ENCODE peak calls at places on chromosomes 6 and 20, in five cellular contexts. G is Calu3, Y is endothelial cell, P is GM20000, D is transverse colon. M is an unnamed sample.

GRCh38 chr20:33262658-33263065 is 20.4 kb upstream of the BPIFB1 start:
- DNase-seq in G (peak; percentile 81), Y (peak; percentile 55), D (no peak), P (no peak), M (no peak)

GRCh38 chr6:106360410-106360988 is at the start of gene CRYBG1:
- DNase-seq in D (peak; percentile 86), G (peak; percentile 96), Y (peak; percentile 68), P (peak; percentile 87), M (peak; percentile 87)

GRCh38 chr6:30964075-30964474 is 19.4 kb upstream of the MUC21 start:
- DNase-seq in P (no peak), G (no peak), D (no peak), Y (no peak), M (no peak)

GRCh38 chr20:54062812-54063280 is 7.5 kb downstream of the BCAS1 start:
- DNase-seq in Y (no peak), D (no peak), P (peak; percentile 64), G (peak; percentile 33), M (no peak)

GRCh38 chr20:62704341-62704948 is 4.2 kb upstream of the NTSR1 start:
- DNase-seq in G (peak; percentile 94), Y (no peak), P (no peak), D (peak; percentile 75), M (peak; percentile 95)

GRCh38 chr20:1330075-1330830 is 1.3 kb upstream of the SDCBP2 start:
- DNase-seq in P (no peak), D (peak; percentile 87), Y (no peak), G (peak; percentile 63), M (peak; percentile 64)

GRCh38 chr6:141347075-141347474 is 785.6 kb upstream of the GJE1 start:
- DNase-seq in D (no peak), P (no peak), Y (no peak), G (no peak), M (no peak)

GRCh38 chr6:129709451-129709908 is 497 bp downstream of the ARHGAP18 start:
- DNase-seq in Y (no peak), G (no peak), D (no peak), P (no peak), M (no peak)

GRCh38 chr20:23101696-23102095 is 15.6 kb upstream of the CD93 start:
- DNase-seq in D (no peak), P (no peak), G (no peak), Y (no peak), M (no peak)

GRCh38 chr20:33789109-33789857 is 21.9 kb upstream of the CHMP4B start:
- DNase-seq in D (peak; percentile 93), P (no peak), G (peak; percentile 99), Y (peak; percentile 45), M (no peak)

GRCh38 chr6:136795996-136796395 is 3.7 kb upstream of the MAP3K5 start:
- DNase-seq in G (no peak), P (no peak), D (no peak), Y (no peak), M (no peak)

GRCh38 chr6:47016236-47016635 is 25.9 kb downstream of the ADGRF1 start:
- DNase-seq in P (no peak), D (no peak), G (no peak), Y (no peak), M (no peak)

GRCh38 chr6:132648356-132648755 is 10.6 kb downstream of the TAAR1 start:
- DNase-seq in Y (no peak), G (peak; percentile 22), P (peak; percentile 15), D (no peak), M (no peak)

GRCh38 chr6:83055366-83055964 is 10.2 kb downstream of the UBE3D start:
- DNase-seq in Y (peak; percentile 65), D (peak; percentile 27), P (peak; percentile 51), G (peak; percentile 65), M (no peak)

GRCh38 chr6:134379086-134379485 is 61.2 kb upstream of the SGK1 start:
- DNase-seq in D (peak; percentile 84), P (peak; percentile 46), Y (no peak), G (peak; percentile 89), M (no peak)

GRCh38 chr20:62368629-62369507 is 1.8 kb upstream of the LAMA5 start:
- DNase-seq in P (no peak), D (peak; percentile 59), Y (peak; percentile 52), G (peak; percentile 62), M (no peak)

GRCh38 chr20:46040902-46041535 is 12.0 kb downstream of the SLC12A5 start:
- DNase-seq in P (peak; percentile 67), Y (peak; percentile 82), D (no peak), G (peak; percentile 77), M (no peak)

GRCh38 chr20:44092551-44093248 is 94.3 kb downstream of the JPH2 start:
- DNase-seq in D (no peak), Y (peak; percentile 46), G (peak; percentile 54), P (no peak), M (no peak)

GRCh38 chr6:104064876-104065275 is 794.8 kb downstream of the HACE1 start:
- DNase-seq in D (no peak), G (no peak), Y (no peak), P (no peak), M (no peak)

GRCh38 chr6:157221049-157221816 is 102.1 kb downstream of the TMEM242 start:
- DNase-seq in P (peak; percentile 88), G (peak; percentile 93), Y (peak; percentile 75), D (peak; percentile 92), M (no peak)

GRCh38 chr6:121806116-121806515 is 370.7 kb downstream of the GJA1 start:
- DNase-seq in Y (no peak), P (no peak), G (no peak), D (no peak), M (no peak)

GRCh38 chr6:11537229-11538048 is at the start of gene TMEM170B:
- DNase-seq in Y (peak; percentile 91), G (peak; percentile 84), D (peak; percentile 94), P (peak; percentile 99), M (peak; percentile 97)

GRCh38 chr6:45423111-45423900 is 45.6 kb upstream of the SUPT3H start:
- DNase-seq in P (peak; percentile 33), G (no peak), D (peak; percentile 33), Y (peak; percentile 50), M (peak; percentile 85)

GRCh38 chr20:54267510-54268003 is 59.7 kb downstream of the PFDN4 start:
- DNase-seq in Y (no peak), P (no peak), G (peak; percentile 88), D (no peak), M (no peak)

GRCh38 chr6:2693191-2693590 is 57.5 kb downstream of the MYLK4 start:
- DNase-seq in Y (no peak), G (no peak), P (no peak), D (no peak), M (no peak)

GRCh38 chr6:2695464-2696095 is 55.1 kb downstream of the MYLK4 start:
- DNase-seq in Y (no peak), P (peak; percentile 47), G (no peak), D (no peak), M (no peak)

GRCh38 chr6:2697291-2697690 is 53.4 kb downstream of the MYLK4 start:
- DNase-seq in Y (no peak), D (no peak), G (no peak), P (no peak), M (no peak)
- TF ChIP-seq CTCF in Y (no peak), D (no peak), G (no peak), P (no peak), M (no peak)

DNA sequence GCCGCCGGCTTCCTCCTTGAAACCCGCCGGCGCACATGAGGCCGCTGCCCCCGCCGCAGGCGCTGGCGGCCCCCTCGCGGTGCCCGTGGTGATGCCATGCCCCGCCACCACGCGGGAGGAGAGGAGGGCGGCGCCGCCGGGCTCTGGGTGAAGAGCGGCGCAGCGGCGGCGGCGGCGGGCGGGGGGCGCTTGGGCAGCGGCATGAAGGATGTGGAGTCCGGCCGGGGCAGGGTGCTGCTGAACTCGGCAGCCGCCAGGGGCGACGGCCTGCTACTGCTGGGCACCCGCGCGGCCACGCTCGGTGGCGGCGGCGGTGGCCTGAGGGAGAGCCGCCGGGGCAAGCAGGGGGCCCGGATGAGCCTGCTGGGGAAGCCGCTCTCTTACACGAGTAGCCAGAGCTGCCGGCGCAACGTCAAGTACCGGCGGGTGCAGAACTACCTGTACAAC is 253 bp downstream of the KCNQ5 start:
- DNase-seq in D (peak; percentile 30), Y (peak; percentile 52), G (no peak), P (peak; percentile 72), M (peak; percentile 88)
- TF ChIP-seq CTCF in D (no peak), Y (no peak), G (no peak), P (no peak), M (peak; percentile 55)

GRCh38 chr20:42026599-42026998 is 408.4 kb upstream of the CHD6 start:
- DNase-seq in D (no peak), Y (no peak), P (no peak), G (no peak), M (no peak)

GRCh38 chr20:42024653-42025052 is 406.5 kb upstream of the CHD6 start:
- DNase-seq in G (no peak), P (no peak), D (no peak), Y (no peak), M (no peak)

DNA sequence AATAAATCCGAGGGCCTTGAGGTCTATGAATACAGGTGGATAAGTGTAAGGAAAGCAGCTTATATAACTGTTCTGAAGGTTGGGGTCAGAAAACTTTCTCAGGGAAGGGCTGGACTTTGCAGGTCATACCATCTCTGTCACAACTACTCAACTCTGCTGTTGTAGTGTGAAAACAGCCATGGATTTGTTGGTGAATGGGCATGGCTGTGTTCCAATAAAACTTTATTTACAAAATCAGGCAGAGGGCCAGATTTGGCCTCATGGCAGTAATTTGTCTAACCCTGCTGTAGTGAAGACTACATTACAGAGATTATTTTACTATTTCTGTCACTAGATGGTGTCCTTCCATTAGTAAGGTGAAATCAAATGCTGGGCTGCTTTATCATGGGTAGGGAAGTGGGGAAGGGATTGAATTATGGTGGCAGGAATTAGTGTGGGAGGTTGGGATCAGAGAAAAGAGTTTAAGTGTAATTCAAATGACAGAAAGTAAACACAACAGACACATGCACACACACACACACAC is 409.6 kb upstream of the CHD6 start:
- DNase-seq in Y (no peak), G (no peak), P (no peak), D (no peak), M (no peak)
- TF ChIP-seq CTCF in Y (no peak), G (no peak), P (no peak), D (no peak), M (no peak)

GRCh38 chr6:73309784-73310502 is 44.1 kb downstream of the DPPA5 start:
- DNase-seq in G (peak; percentile 74), P (peak; percentile 91), Y (peak; percentile 63), D (peak; percentile 59), M (no peak)

GRCh38 chr6:73309534-73309783 is 44.6 kb downstream of the DPPA5 start:
- DNase-seq in P (no peak), Y (no peak), D (no peak), G (no peak), M (no peak)

GRCh38 chr6:73314577-73315492 is 39.2 kb downstream of the DPPA5 start:
- DNase-seq in G (no peak), Y (no peak), D (no peak), P (no peak), M (no peak)

DNA sequence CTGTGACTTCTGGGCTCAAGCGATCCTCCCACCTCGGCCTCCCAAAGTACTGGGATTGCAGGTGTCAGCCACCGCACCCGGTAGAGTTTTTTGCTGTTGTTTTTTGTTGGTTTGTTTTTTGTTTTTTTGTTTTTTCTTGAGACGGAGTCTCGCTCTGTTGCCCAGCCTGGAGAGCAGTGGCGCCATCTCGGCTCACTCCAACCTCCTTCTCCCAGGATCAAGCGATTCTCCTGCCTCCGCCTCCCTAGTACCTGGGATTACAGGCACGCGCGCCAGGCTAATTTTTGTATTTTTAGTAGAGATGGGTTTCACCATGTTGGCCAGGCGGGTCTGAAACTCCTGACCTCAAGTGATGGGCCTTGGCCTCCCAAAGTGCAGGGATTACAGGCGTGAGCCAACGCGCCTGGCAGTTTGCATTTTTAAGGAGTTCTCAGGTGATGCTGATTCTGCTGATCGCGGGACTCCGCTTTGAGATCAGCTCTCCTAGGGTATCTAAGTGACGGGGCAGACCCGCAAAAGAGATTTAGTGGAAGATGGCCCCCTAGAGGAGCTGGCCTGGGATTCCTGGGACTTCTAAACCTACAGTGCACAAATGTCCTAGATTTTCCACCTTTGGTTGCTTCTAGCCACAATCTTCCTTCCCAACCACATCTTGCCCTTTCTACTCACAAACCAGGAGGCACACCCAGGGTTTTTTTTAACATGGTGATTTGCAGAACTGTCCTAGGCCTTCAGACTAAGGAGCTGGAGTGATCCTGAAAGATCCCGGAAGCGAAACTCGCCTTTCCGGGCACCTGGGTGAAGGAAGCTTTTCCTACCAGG is 45.2 kb downstream of the DPPA5 start:
- DNase-seq in G (peak; percentile 33), P (no peak), Y (peak; percentile 11), D (no peak), M (no peak)
- TF ChIP-seq CTCF in G (no peak), P (no peak), Y (no peak), D (no peak), M (peak; percentile 33)